ENCODE peak calls at places on chromosome X, in eight cellular contexts. U is A549, J is transverse colon, F is stomach, D is K562, A is tibial nerve, H is ovary, C is HepG2. S is an unnamed sample.

GRCh38 chrX:21779095-21779494 is 21.2 kb upstream of the SMPX start:
- DNase-seq in U (no peak), J (no peak), F (no peak), D (no peak), A (no peak), H (no peak), C (no peak), S (no peak)

GRCh38 chrX:77900688-77901087 is 1.4 kb downstream of the COX7B start:
- DNase-seq in U (no peak), J (no peak), F (no peak), D (no peak), A (no peak), H (no peak), C (no peak), S (no peak)

GRCh38 chrX:74656079-74656745 is 41.8 kb upstream of the RLIM start:
- DNase-seq in U (no peak), J (no peak), F (no peak), D (no peak), A (no peak), H (no peak), C (no peak), S (no peak)

GRCh38 chrX:109773374-109773773 is 40.3 kb upstream of the ACSL4 start:
- DNase-seq in U (no peak), J (no peak), F (no peak), D (no peak), A (no peak), H (no peak), C (no peak), S (no peak)

GRCh38 chrX:47112316-47112954 is 32.1 kb downstream of the NDUFB11 start:
- DNase-seq in U (no peak), J (no peak), F (no peak), D (no peak), A (no peak), H (no peak), C (peak), S (no peak)

GRCh38 chrX:20218809-20219505 is 47.8 kb downstream of the RPS6KA3 start:
- DNase-seq in U (peak), J (no peak), F (no peak), D (peak), A (no peak), H (peak), C (no peak), S (no peak)

GRCh38 chrX:11287505-11287904 is 5.7 kb upstream of the AMELX start:
- DNase-seq in U (no peak), J (no peak), F (no peak), D (no peak), A (no peak), H (no peak), C (no peak), S (no peak)

GRCh38 chrX:13747836-13748235 is 13.3 kb downstream of the OFD1 start:
- DNase-seq in U (peak), J (peak), F (peak), D (peak), A (no peak), H (peak), C (peak), S (no peak)

GRCh38 chrX:46398874-46399273 is 146.3 kb downstream of the ZNF674 start:
- DNase-seq in U (no peak), J (no peak), F (no peak), D (no peak), A (no peak), H (no peak), C (no peak), S (no peak)

GRCh38 chrX:13046035-13046851 is 1.8 kb upstream of the FAM9C start:
- DNase-seq in U (no peak), J (no peak), F (no peak), D (no peak), A (no peak), H (no peak), C (no peak), S (no peak)

GRCh38 chrX:85963736-85964135 is 83.6 kb downstream of the CHM start:
- DNase-seq in U (peak), J (no peak), F (no peak), D (no peak), A (no peak), H (no peak), C (peak), S (no peak)

GRCh38 chrX:21658152-21658737 is at the start of gene KLHL34:
- DNase-seq in U (no peak), J (peak), F (no peak), D (no peak), A (no peak), H (no peak), C (no peak), S (no peak)

GRCh38 chrX:22800360-22800759 is 199.4 kb upstream of the DDX53 start:
- DNase-seq in U (peak), J (no peak), F (no peak), D (no peak), A (no peak), H (no peak), C (no peak), S (no peak)

GRCh38 chrX:108217877-108218276 is 126.3 kb downstream of the ATG4A start:
- DNase-seq in U (no peak), J (no peak), F (no peak), D (no peak), A (no peak), H (peak), C (no peak), S (no peak)

GRCh38 chrX:153441981-153442380 is 3.9 kb downstream of the TREX2 start:
- DNase-seq in U (no peak), J (no peak), F (no peak), D (no peak), A (no peak), H (no peak), C (no peak), S (no peak)

GRCh38 chrX:40468033-40468979 is 112.5 kb upstream of the ATP6AP2 start:
- DNase-seq in U (peak), J (peak), F (peak), D (peak), A (peak), H (peak), C (peak), S (no peak)

DNA sequence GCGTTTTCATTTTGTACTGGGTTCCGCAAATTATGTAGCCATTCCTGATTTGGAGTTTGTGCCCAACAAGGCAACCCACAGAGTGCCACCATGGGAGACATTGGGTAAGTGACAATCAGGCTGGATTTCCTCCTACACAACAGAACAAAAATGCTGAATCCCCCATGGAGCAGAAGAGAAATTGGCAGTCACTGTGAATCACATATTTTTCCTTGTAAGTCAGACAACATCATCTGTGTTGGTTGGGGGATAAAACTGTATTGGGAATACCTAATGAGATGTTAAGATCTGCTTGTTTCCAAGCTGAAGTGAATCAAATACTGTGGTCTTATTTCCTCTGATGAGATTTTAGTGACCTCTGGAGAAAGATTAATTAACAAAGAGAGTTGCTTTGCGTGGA is 80.9 kb downstream of the CNGA2 start:
- DNase-seq in U (no peak), J (no peak), F (no peak), D (no peak), A (no peak), H (no peak), C (no peak), S (no peak)
- TF ChIP-seq POLR2A in U (no peak), J (no peak), F (no peak), D (no peak), A (no peak), H (no peak), C (no peak), S (no peak)

GRCh38 chrX:15436220-15436619 is 52.0 kb upstream of the VEGFD start:
- DNase-seq in U (no peak), J (no peak), F (no peak), D (no peak), A (no peak), H (no peak), C (no peak), S (no peak)
- TF ChIP-seq EP300 in U (no peak), J (no peak), F (no peak), D (no peak), A (no peak), H (no peak), C (no peak), S (no peak)

GRCh38 chrX:69161371-69161770 is 3.9 kb downstream of the PJA1 start:
- DNase-seq in U (no peak), J (no peak), F (no peak), D (no peak), A (no peak), H (no peak), C (no peak), S (no peak)

GRCh38 chrX:69163936-69164741 is 1.1 kb downstream of the PJA1 start:
- DNase-seq in U (no peak), J (peak), F (peak), D (peak), A (no peak), H (peak), C (no peak), S (peak)

GRCh38 chrX:69162466-69162865 is 2.8 kb downstream of the PJA1 start:
- DNase-seq in U (no peak), J (no peak), F (no peak), D (no peak), A (no peak), H (no peak), C (no peak), S (peak)

GRCh38 chrX:69161786-69162349 is 3.4 kb downstream of the PJA1 start:
- DNase-seq in U (no peak), J (no peak), F (no peak), D (no peak), A (no peak), H (no peak), C (no peak), S (no peak)

DNA sequence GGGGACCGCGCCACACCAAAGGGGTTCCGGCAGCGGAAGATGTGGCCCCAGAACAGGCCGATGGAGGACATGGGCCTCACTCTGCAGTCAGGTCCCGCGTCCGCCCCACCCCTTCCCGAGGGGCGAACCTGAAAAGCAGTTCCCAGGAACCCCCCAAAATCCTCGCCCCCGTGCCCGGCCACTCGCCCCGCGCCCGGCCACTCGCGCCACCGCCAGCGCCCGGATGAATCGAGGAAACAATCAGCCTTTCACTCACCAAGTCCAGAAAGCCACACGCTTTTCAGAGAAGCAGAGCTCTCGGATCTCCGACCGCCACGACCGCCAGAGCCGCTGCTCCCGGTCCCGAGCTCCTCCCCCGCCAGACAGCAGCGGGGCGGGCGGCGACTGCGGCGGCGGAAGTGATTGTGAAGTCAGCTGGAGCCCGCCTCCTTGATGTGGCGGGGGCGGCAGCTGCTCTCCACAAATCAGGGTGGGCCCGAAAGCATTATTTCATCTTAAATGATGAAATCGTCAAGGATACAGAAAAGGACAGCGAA is at the start of gene PJA1:
- DNase-seq in U (peak), J (peak), F (peak), D (peak), A (peak), H (peak), C (peak), S (no peak)
- TF ChIP-seq POLR2A in U (peak), J (peak), F (no peak), D (peak), A (peak), H (peak), C (peak), S (peak)

GRCh38 chrX:150465856-150466775 is 102.3 kb upstream of the MTM1 start:
- DNase-seq in U (no peak), J (no peak), F (no peak), D (no peak), A (no peak), H (peak), C (no peak), S (no peak)
- TF ChIP-seq EP300 in U (no peak), J (no peak), F (no peak), D (no peak), A (no peak), H (no peak), C (no peak), S (no peak)

DNA sequence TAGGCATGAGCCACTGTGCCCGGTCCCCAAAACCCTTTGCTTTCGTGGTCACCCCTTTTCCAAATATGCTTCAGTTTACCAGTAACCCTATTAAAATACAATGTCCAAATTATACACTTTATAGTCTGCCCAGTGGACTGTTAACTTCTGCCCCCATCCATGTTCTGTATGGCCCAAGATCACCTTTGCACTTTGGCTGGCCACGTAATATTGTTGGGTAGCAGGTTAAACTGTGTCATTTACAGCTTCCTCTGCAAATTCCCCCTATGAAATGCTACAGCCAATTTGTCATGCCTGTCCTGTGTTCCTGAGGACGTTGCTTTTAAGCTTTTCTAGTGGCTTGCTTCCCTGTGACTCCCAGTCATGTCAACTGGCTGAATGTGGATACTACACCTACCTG is 101.1 kb upstream of the IL13RA1 start:
- DNase-seq in U (no peak), J (no peak), F (no peak), D (no peak), A (no peak), H (no peak), C (no peak), S (no peak)
- TF ChIP-seq POLR2A in U (no peak), J (no peak), F (no peak), D (no peak), A (no peak), H (no peak), C (no peak), S (no peak)

GRCh38 chrX:120137439-120137838 is 21.0 kb upstream of the RHOXF2 start:
- DNase-seq in U (no peak), J (no peak), F (no peak), D (no peak), A (no peak), H (no peak), C (no peak), S (no peak)

GRCh38 chrX:120140293-120140981 is 18.0 kb upstream of the RHOXF2 start:
- DNase-seq in U (no peak), J (no peak), F (no peak), D (no peak), A (no peak), H (no peak), C (no peak), S (no peak)

GRCh38 chrX:120136128-120136527 is 20.4 kb upstream of the RHOXF1 start:
- DNase-seq in U (no peak), J (no peak), F (no peak), D (no peak), A (no peak), H (no peak), C (no peak), S (no peak)
- TF ChIP-seq EP300 in U (no peak), J (no peak), F (no peak), D (no peak), A (no peak), H (no peak), C (no peak), S (no peak)

S was measured in esophagus muscularis mucosa.